ENCODE peak calls at places on chromosome 6, in four cellular contexts. M is CD4-positive, alpha-beta memory T cell; Y is CD8-positive, alpha-beta T cell; N is psoas muscle. Z is an unnamed sample.
A peak's percentile ranks its signal among the peaks of the same experiment; 100 is the strongest.

GRCh38 chr6:10720229-10720959 is 2.5 kb upstream of the TMEM14C start:
- DNase-seq in M (peak; percentile 67), N (peak; percentile 71), Y (peak; percentile 64), Z (peak; percentile 84)

GRCh38 chr6:169326067-169326799 is 72.6 kb upstream of the THBS2 start:
- DNase-seq in M (no peak), Y (no peak), N (no peak), Z (peak; percentile 14)

GRCh38 chr6:35354361-35355135 is 12.2 kb downstream of the PPARD start:
- DNase-seq in Y (no peak), M (no peak), N (no peak), Z (no peak)

GRCh38 chr6:110493253-110493800 is 16.9 kb upstream of the SLC22A16 start:
- DNase-seq in M (no peak), Y (no peak), N (no peak), Z (no peak)

GRCh38 chr6:145213614-145214013 is 521.7 kb downstream of the EPM2A start:
- DNase-seq in M (no peak), N (no peak), Y (no peak), Z (no peak)

GRCh38 chr6:53483423-53484353 is 61.2 kb downstream of the GCLC start:
- DNase-seq in M (no peak), N (peak; percentile 62), Y (no peak), Z (peak; percentile 45)

GRCh38 chr6:7673063-7673536 is 52.8 kb upstream of the BMP6 start:
- DNase-seq in N (peak; percentile 70), M (no peak), Y (no peak), Z (peak; percentile 61)

GRCh38 chr6:155100591-155100990 is 105.5 kb downstream of the TIAM2 start:
- DNase-seq in M (no peak), Y (no peak), N (no peak), Z (no peak)

GRCh38 chr6:41538556-41539182 is 7.5 kb upstream of the FOXP4 start:
- DNase-seq in M (no peak), Y (no peak), N (no peak), Z (no peak)

GRCh38 chr6:112086744-112087135 is 542 bp downstream of the TUBE1 start:
- DNase-seq in Y (no peak), N (no peak), M (no peak), Z (peak; percentile 12)

GRCh38 chr6:21741221-21742109 is 147.9 kb downstream of the SOX4 start:
- DNase-seq in N (no peak), Y (no peak), M (no peak), Z (no peak)

GRCh38 chr6:106360410-106360988 is at the start of gene CRYBG1:
- DNase-seq in Y (peak; percentile 78), M (peak; percentile 77), N (peak; percentile 61), Z (peak; percentile 84)

GRCh38 chr6:105482227-105482839 is 79.5 kb upstream of the PREP start:
- DNase-seq in M (no peak), N (peak; percentile 69), Y (no peak), Z (no peak)

GRCh38 chr6:89475634-89476033 is 42.7 kb downstream of the ANKRD6 start:
- DNase-seq in Y (no peak), N (no peak), M (peak; percentile 36), Z (no peak)

GRCh38 chr6:35073766-35074471 is 67.2 kb downstream of the TCP11 start:
- DNase-seq in Y (no peak), N (peak; percentile 35), M (no peak), Z (peak; percentile 41)

GRCh38 chr6:26124550-26125014 is 37.4 kb downstream of the HFE start:
- DNase-seq in M (no peak), Y (no peak), N (no peak), Z (no peak)

GRCh38 chr6:74507649-74508048 is 698.2 kb downstream of the COL12A1 start:
- DNase-seq in M (no peak), Y (no peak), N (no peak), Z (no peak)

GRCh38 chr6:111683749-111684267 is 78.1 kb upstream of the TRAF3IP2 start:
- DNase-seq in M (peak; percentile 27), Y (no peak), N (peak; percentile 60), Z (no peak)

GRCh38 chr6:143536461-143536865 is 24.9 kb upstream of the FUCA2 start:
- DNase-seq in M (peak; percentile 59), Y (peak; percentile 41), N (peak; percentile 57), Z (peak; percentile 77)

GRCh38 chr6:131317516-131317915 is 182.2 kb downstream of the AKAP7 start:
- DNase-seq in M (no peak), N (no peak), Y (no peak), Z (no peak)

GRCh38 chr6:40506956-40507355 is 80.2 kb downstream of the LRFN2 start:
- DNase-seq in M (no peak), Y (no peak), N (no peak), Z (no peak)

GRCh38 chr6:135300576-135300975 is 119.5 kb downstream of the MYB start:
- DNase-seq in Y (no peak), N (no peak), M (no peak), Z (no peak)

GRCh38 chr6:37556884-37557644 is 57.4 kb upstream of the CCDC167 start:
- DNase-seq in M (no peak), Y (no peak), N (no peak), Z (no peak)

GRCh38 chr6:152270301-152270925 is 366.7 kb downstream of the SYNE1 start:
- DNase-seq in M (no peak), Y (no peak), N (no peak), Z (no peak)

GRCh38 chr6:1244941-1245340 is 67.0 kb upstream of the FOXQ1 start:
- DNase-seq in Y (no peak), M (no peak), N (no peak), Z (no peak)

GRCh38 chr6:52361347-52361944 is 505 bp upstream of the PAQR8 start:
- DNase-seq in Y (peak; percentile 41), N (no peak), M (no peak), Z (peak; percentile 67)

GRCh38 chr6:122789862-122790739 is 1.0 kb downstream of the SMPDL3A start:
- DNase-seq in N (peak; percentile 70), Y (peak; percentile 6), M (no peak), Z (peak; percentile 54)

GRCh38 chr6:11592289-11592906 is 54.8 kb downstream of the TMEM170B start:
- DNase-seq in Y (no peak), M (no peak), N (peak; percentile 61), Z (no peak)

GRCh38 chr6:170312876-170313275 is 6.3 kb downstream of the FAM120B start:
- DNase-seq in N (no peak), Y (no peak), M (no peak), Z (no peak)

GRCh38 chr6:10297825-10298224 is 117.0 kb downstream of the TFAP2A start:
- DNase-seq in N (no peak), M (no peak), Y (no peak), Z (no peak)

GRCh38 chr6:54419885-54420284 is 111.6 kb downstream of the TINAG start:
- DNase-seq in Y (no peak), N (no peak), M (no peak), Z (no peak)

GRCh38 chr6:54361734-54362133 is 53.5 kb downstream of the TINAG start:
- DNase-seq in Y (no peak), N (no peak), M (no peak), Z (no peak)

GRCh38 chr6:77740380-77740779 is 87.5 kb downstream of the MEI4 start:
- DNase-seq in M (no peak), N (no peak), Y (no peak), Z (no peak)

GRCh38 chr6:64046746-64047208 is 411.2 kb downstream of the PHF3 start:
- DNase-seq in N (no peak), M (no peak), Y (no peak), Z (no peak)

GRCh38 chr6:160069459-160069858 is 52.2 kb upstream of the SLC22A1 start:
- DNase-seq in M (no peak), N (no peak), Y (no peak), Z (no peak)
- H3K36me3 ChIP-seq in M (peaks cover 74% of the 10 kb centered on the region), N (peaks cover 22% of the 10 kb centered on the region), Y (peaks cover 46% of the 10 kb centered on the region), Z (peaks cover 5% of the 10 kb centered on the region)

GRCh38 chr6:125943528-125944433 is 12.8 kb upstream of the HINT3 start:
- DNase-seq in Y (no peak), M (no peak), N (no peak), Z (no peak)

GRCh38 chr6:125945378-125946141 is 11.0 kb upstream of the HINT3 start:
- DNase-seq in M (no peak), N (no peak), Y (no peak), Z (no peak)

GRCh38 chr6:125944434-125944816 is 12.1 kb upstream of the HINT3 start:
- DNase-seq in N (no peak), Y (no peak), M (no peak), Z (peak; percentile 86)

GRCh38 chr6:125942677-125943527 is 13.7 kb upstream of the HINT3 start:
- DNase-seq in M (no peak), Y (no peak), N (no peak), Z (peak; percentile 32)

GRCh38 chr6:125944896-125945295 is 11.7 kb upstream of the HINT3 start:
- DNase-seq in N (no peak), Y (no peak), M (no peak), Z (no peak)
- H3K36me3 ChIP-seq in N (no peaks in the 10 kb centered on the region), Y (no peaks in the 10 kb centered on the region), M (no peaks in the 10 kb centered on the region), Z (no peaks in the 10 kb centered on the region)

GRCh38 chr6:33271098-33271607 is 523 bp downstream of the VPS52 start:
- DNase-seq in N (no peak), M (no peak), Y (no peak), Z (no peak)
- H3K36me3 ChIP-seq in N (peaks cover 2% of the 10 kb centered on the region), M (peaks cover 60% of the 10 kb centered on the region), Y (peaks cover 46% of the 10 kb centered on the region), Z (no peaks in the 10 kb centered on the region)

DNA sequence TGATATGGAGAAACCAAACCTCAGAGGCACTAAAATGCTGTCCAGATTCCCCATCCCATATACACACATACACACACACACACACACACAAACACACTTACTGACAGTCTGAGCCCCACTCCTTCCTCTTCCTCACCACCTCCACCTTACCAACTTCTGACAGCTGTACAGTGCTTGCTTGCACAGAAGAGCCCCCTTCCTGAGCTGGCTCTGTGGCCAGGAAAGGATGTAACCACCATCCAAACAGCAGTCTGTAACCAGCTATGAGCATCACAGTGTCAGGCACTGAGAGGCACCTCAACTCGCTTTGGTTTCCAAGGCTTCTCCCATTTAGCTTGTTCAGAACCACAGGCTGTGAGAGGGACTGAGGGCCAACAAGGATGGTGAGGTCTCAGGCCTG is 5.9 kb upstream of the C6orf136 start:
- DNase-seq in Y (no peak), N (no peak), M (no peak), Z (no peak)
- H3K36me3 ChIP-seq in Y (no peaks in the 10 kb centered on the region), N (no peaks in the 10 kb centered on the region), M (no peaks in the 10 kb centered on the region), Z (no peaks in the 10 kb centered on the region)